ENCODE peak calls at places on chromosome X, in four cellular contexts. K, T, L and E are unnamed samples.

GRCh38 chrX:123217077-123217476 is 33.0 kb downstream of the GRIA3 start:
- DNase-seq in T (no peak), K (no peak), L (no peak), E (no peak)

GRCh38 chrX:1592128-1592862 is 891 bp downstream of the AKAP17A start:
- DNase-seq in K (peak; percentile 81), T (peak; percentile 28), L (no peak), E (peak; percentile 80)

GRCh38 chrX:13376857-13377441 is 57.1 kb upstream of the ATXN3L start:
- DNase-seq in L (no peak), T (no peak), K (peak; percentile 37), E (peak; percentile 20)

GRCh38 chrX:22800360-22800759 is 199.4 kb upstream of the DDX53 start:
- DNase-seq in K (no peak), L (no peak), T (no peak), E (no peak)

GRCh38 chrX:102957751-102958150 is 20.7 kb downstream of the RAB40AL start:
- DNase-seq in K (no peak), T (no peak), L (no peak), E (no peak)

GRCh38 chrX:149453030-149453429 is 52.1 kb downstream of the IDS start:
- DNase-seq in L (no peak), T (no peak), K (no peak), E (no peak)

GRCh38 chrX:151985955-151986354 is 11.5 kb upstream of the GABRE start:
- DNase-seq in K (no peak), T (no peak), L (no peak), E (no peak)

GRCh38 chrX:11739796-11740195 is 18.2 kb upstream of the MSL3 start:
- DNase-seq in T (no peak), L (no peak), K (no peak), E (no peak)

GRCh38 chrX:35115205-35115604 is 172.6 kb downstream of the FAM47B start:
- DNase-seq in L (no peak), K (no peak), T (no peak), E (no peak)

GRCh38 chrX:12978205-12979010 is 3.5 kb downstream of the TMSB4X start:
- DNase-seq in L (no peak), K (peak; percentile 73), T (peak; percentile 86), E (no peak)

GRCh38 chrX:118730500-118731247 is 3.3 kb downstream of the IL13RA1 start:
- DNase-seq in K (no peak), T (no peak), L (no peak), E (no peak)

GRCh38 chrX:119105826-119106225 is 21.8 kb downstream of the KIAA1210 start:
- DNase-seq in K (no peak), T (no peak), L (no peak), E (no peak)

GRCh38 chrX:41412261-41413167 is 34.6 kb upstream of the NYX start:
- DNase-seq in T (no peak), K (no peak), L (no peak), E (no peak)

GRCh38 chrX:120477453-120477852 is 8.4 kb upstream of the LAMP2 start:
- DNase-seq in L (no peak), T (no peak), K (no peak), E (no peak)

GRCh38 chrX:34559325-34559724 is 97.8 kb downstream of the TMEM47 start:
- DNase-seq in K (no peak), L (no peak), T (peak; percentile 7), E (peak; percentile 0)

GRCh38 chrX:6002056-6002455 is 226.6 kb downstream of the NLGN4X start:
- DNase-seq in K (no peak), L (no peak), T (no peak), E (no peak)

GRCh38 chrX:2320580-2321327 is 180.0 kb downstream of the DHRSX start:
- DNase-seq in K (no peak), T (no peak), L (no peak), E (no peak)

GRCh38 chrX:121308276-121308805 is 260.9 kb downstream of the GLUD2 start:
- DNase-seq in L (no peak), T (peak; percentile 87), K (peak; percentile 20), E (peak; percentile 28)

GRCh38 chrX:3697701-3698279 is 15.7 kb downstream of the PRKX start:
- DNase-seq in L (peak; percentile 53), K (no peak), T (no peak), E (no peak)

GRCh38 chrX:134782796-134783195 is 124.5 kb upstream of the PLAC1 start:
- DNase-seq in K (no peak), T (no peak), L (no peak), E (no peak)

GRCh38 chrX:132961511-132961910 is 3.1 kb upstream of the HS6ST2 start:
- DNase-seq in T (no peak), K (no peak), L (no peak), E (no peak)

GRCh38 chrX:66015152-66015827 is 24.6 kb downstream of the VSIG4 start:
- DNase-seq in L (no peak), T (peak; percentile 72), K (no peak), E (peak; percentile 12)

GRCh38 chrX:18598413-18598812 is 73.5 kb downstream of the RS1 start:
- DNase-seq in T (no peak), L (no peak), K (no peak), E (no peak)

GRCh38 chrX:40947276-40947675 is 138.0 kb upstream of the USP9X start:
- DNase-seq in L (no peak), T (no peak), K (no peak), E (no peak)

GRCh38 chrX:100207331-100208024 is 202.6 kb downstream of the PCDH19 start:
- DNase-seq in L (no peak), T (no peak), K (no peak), E (no peak)

GRCh38 chrX:110212299-110212698 is 105.6 kb downstream of the AMMECR1 start:
- DNase-seq in T (no peak), L (no peak), K (no peak), E (no peak)
- TF ChIP-seq CTCF in T (no peak), L (no peak), K (no peak), E (no peak)

GRCh38 chrX:140548985-140549384 is 44.1 kb upstream of the SOX3 start:
- DNase-seq in L (no peak), T (no peak), K (no peak), E (no peak)
- TF ChIP-seq CTCF in L (no peak), T (no peak), K (no peak), E (no peak)

GRCh38 chrX:45846328-45846727 is 645.7 kb upstream of the DIPK2B start:
- DNase-seq in L (no peak), K (no peak), T (no peak), E (no peak)

GRCh38 chrX:45845142-45845541 is 644.5 kb upstream of the DIPK2B start:
- DNase-seq in L (no peak), T (no peak), K (no peak), E (no peak)

GRCh38 chrX:45842916-45843315 is 642.2 kb upstream of the DIPK2B start:
- DNase-seq in T (no peak), K (no peak), L (no peak), E (no peak)

GRCh38 chrX:45842207-45842900 is 641.7 kb upstream of the DIPK2B start:
- DNase-seq in L (no peak), T (no peak), K (no peak), E (no peak)

DNA sequence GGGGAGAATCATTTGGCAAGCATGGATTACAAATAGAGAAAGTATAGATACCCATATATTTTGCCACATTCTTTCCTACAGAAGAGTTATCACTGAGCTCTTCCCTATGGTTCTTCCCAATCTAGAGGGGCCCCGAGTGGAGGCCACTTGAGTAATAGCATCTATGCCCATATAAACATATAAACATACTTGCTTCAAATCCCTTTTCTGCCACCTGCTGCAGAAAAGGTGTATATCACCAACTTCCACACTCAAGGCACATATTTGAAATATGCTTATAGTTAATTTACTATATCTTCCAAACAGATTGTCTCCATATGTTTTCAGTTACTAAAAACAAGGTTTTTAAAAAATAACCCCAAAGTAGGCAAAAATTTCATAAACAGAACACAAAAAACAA is 642.8 kb upstream of the DIPK2B start:
- DNase-seq in T (peak; percentile 14), K (peak; percentile 26), L (no peak), E (peak; percentile 15)
- TF ChIP-seq CTCF in T (peak; percentile 30), K (peak; percentile 32), L (no peak), E (no peak)

GRCh38 chrX:54482839-54483593 is 13.0 kb downstream of the FGD1 start:
- DNase-seq in L (no peak), K (no peak), T (no peak), E (no peak)

GRCh38 chrX:54483946-54484345 is 12.1 kb downstream of the FGD1 start:
- DNase-seq in L (no peak), T (no peak), K (no peak), E (no peak)

GRCh38 chrX:54484666-54485065 is 11.4 kb downstream of the FGD1 start:
- DNase-seq in T (no peak), L (no peak), K (no peak), E (no peak)

GRCh38 chrX:54479471-54480122 is 16.4 kb downstream of the FGD1 start:
- DNase-seq in K (no peak), T (no peak), L (no peak), E (no peak)

DNA sequence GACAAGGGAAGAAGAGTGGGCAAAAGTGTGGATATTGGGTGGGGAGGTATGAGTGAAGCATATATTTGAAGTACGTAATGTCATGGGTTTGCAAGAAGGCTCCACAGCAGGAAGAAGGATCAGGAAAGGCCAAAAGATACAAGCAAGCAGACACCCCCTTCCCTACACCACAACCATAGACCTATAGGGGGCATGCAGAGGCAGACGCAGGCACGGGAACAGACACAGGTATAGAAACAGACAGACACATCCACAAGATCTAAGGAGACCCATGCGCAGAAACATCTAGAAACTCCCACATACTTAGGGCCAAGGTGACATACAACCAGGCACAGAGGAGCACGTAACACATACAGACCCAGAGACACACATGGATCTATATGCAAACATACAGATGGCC is 14.3 kb downstream of the FGD1 start:
- DNase-seq in K (no peak), L (no peak), T (no peak), E (no peak)
- TF ChIP-seq CTCF in K (no peak), L (no peak), T (no peak), E (no peak)

GRCh38 chrX:155662297-155662696 is 49.5 kb upstream of the TMLHE start:
- DNase-seq in K (no peak), T (peak; percentile 21), L (no peak), E (no peak)
- TF ChIP-seq CTCF in K (no peak), T (peak; percentile 54), L (no peak), E (no peak)

GRCh38 chrX:46318551-46318950 is 226.7 kb downstream of the ZNF674 start:
- DNase-seq in L (no peak), T (no peak), K (no peak), E (no peak)
- TF ChIP-seq CTCF in L (no peak), T (no peak), K (no peak), E (no peak)

DNA sequence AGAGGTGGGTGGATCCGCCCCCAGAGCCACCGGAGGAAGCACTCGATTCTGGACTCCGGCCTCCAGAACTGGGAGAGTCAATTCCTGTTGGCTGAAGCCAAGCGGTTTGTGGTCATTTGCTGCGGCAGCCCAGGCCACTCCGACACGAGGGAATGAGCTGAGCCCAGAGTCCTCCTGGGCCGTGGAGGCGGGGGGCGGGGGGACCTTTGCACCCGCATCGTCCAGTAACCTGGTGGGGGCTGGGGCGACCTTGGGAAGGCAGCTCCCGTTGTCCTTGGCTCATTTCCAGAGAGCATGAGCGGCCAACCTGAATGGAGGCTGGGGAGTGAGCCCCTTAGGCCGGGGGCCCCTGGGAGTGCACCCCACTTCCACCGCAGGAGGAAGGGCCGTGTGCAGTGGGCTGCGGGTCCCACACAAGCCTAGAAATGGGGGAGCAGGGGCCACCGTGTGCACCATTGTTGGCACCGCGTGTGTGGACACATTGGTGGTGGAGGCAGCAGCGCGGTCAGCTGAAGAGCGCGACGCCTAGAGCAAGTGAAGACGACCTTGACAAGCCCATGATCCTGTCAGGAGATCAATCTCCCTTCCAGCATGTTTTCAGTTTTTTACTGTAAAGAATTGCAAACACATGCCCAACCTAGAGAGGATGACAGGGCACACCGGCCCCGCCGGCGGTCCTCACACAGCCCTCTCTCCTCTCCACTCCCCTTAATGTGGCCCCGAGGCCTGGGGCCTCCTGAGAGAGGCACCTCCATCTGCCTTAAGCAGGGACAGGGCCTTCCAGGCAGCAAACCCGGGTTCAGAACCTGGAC is 19.9 kb upstream of the DUSP9 start:
- DNase-seq in K (no peak), T (no peak), L (no peak), E (no peak)
- TF ChIP-seq CTCF in K (no peak), T (no peak), L (no peak), E (no peak)